ENCODE peak calls at places on chromosome 22, in five cellular contexts. N, V, M, U and P are unnamed samples.

GRCh38 chr22:21873619-21874018 is 6.2 kb upstream of the MAPK1 start:
- DNase-seq in N (no peak), V (no peak), M (no peak), U (no peak), P (no peak)

GRCh38 chr22:17897411-17897810 is 123.1 kb upstream of the BID start:
- DNase-seq in N (no peak), V (no peak), M (no peak), U (no peak), P (no peak)

GRCh38 chr22:39543095-39543494 is 10.5 kb upstream of the RPS19BP1 start:
- DNase-seq in N (peak; percentile 40), V (no peak), M (no peak), U (no peak), P (no peak)

GRCh38 chr22:50298937-50299656 is 8.3 kb downstream of the PLXNB2 start:
- DNase-seq in N (peak; percentile 22), V (no peak), M (no peak), U (no peak), P (no peak)

GRCh38 chr22:50264104-50264745 is 2.7 kb upstream of the MAPK12 start:
- DNase-seq in N (no peak), V (no peak), M (no peak), U (no peak), P (no peak)

GRCh38 chr22:30265851-30266444 is 703 bp downstream of the OSM start:
- DNase-seq in N (peak; percentile 71), V (no peak), M (no peak), U (no peak), P (no peak)

GRCh38 chr22:17570851-17571631 is 7.7 kb downstream of the SLC25A18 start:
- DNase-seq in N (no peak), V (peak; percentile 54), M (peak; percentile 97), U (peak; percentile 78), P (peak; percentile 98)

GRCh38 chr22:28019360-28019759 is 100.3 kb upstream of the PITPNB start:
- DNase-seq in N (no peak), V (peak; percentile 24), M (no peak), U (peak; percentile 26), P (peak; percentile 58)

GRCh38 chr22:41621911-41622179 is 750 bp downstream of the XRCC6 start:
- DNase-seq in N (no peak), V (no peak), M (no peak), U (no peak), P (no peak)

GRCh38 chr22:39292561-39293074 is 26.8 kb downstream of the RPL3 start:
- DNase-seq in N (peak; percentile 84), V (peak; percentile 93), M (peak; percentile 93), U (peak; percentile 93), P (peak; percentile 96)

GRCh38 chr22:27123880-27124279 is 466.5 kb downstream of the MIAT start:
- DNase-seq in N (no peak), V (no peak), M (no peak), U (no peak), P (no peak)

GRCh38 chr22:50544746-50545253 is 899 bp upstream of the KLHDC7B start:
- DNase-seq in N (no peak), V (peak; percentile 82), M (no peak), U (no peak), P (peak; percentile 91)

GRCh38 chr22:25709758-25710157 is 32.2 kb upstream of the MYO18B start:
- DNase-seq in N (no peak), V (peak; percentile 51), M (no peak), U (no peak), P (no peak)

GRCh38 chr22:50548913-50549790 is 3.5 kb downstream of the KLHDC7B start:
- DNase-seq in N (no peak), V (no peak), M (no peak), U (no peak), P (no peak)

GRCh38 chr22:29197096-29197495 is 8.6 kb upstream of the EMID1 start:
- DNase-seq in N (no peak), V (no peak), M (no peak), U (no peak), P (no peak)

GRCh38 chr22:29195964-29196666 is 9.6 kb upstream of the EMID1 start:
- DNase-seq in N (no peak), V (no peak), M (no peak), U (no peak), P (no peak)

GRCh38 chr22:29194269-29194668 is 11.4 kb upstream of the EMID1 start:
- DNase-seq in N (peak; percentile 43), V (no peak), M (no peak), U (no peak), P (no peak)

GRCh38 chr22:29198240-29198639 is 7.5 kb upstream of the EMID1 start:
- DNase-seq in N (no peak), V (no peak), M (peak; percentile 2), U (no peak), P (no peak)

GRCh38 chr22:29195118-29195963 is 10.4 kb upstream of the EMID1 start:
- DNase-seq in N (peak; percentile 41), V (no peak), M (no peak), U (no peak), P (no peak)
- TF ChIP-seq CTCF in N (peak; percentile 5), V (no peak), M (no peak), U (no peak), P (no peak)

DNA sequence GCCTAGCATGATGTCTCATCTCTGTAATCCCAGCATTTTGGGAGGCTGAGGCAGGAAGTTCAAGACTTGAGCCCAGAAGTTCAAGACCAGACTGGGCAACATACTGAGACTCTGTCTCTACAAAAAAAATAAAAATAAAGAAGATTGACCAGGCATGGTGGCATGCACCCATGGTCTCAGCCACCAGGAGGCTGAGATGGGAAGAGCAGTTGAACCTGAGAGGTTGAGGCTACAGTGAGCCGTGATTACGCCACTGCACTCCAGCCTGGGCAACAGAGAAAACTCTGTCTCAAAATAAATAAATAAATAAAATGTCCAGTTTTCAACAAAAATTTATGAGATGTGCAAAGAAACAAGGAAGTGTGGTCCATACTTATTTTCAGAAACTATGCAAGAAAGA is 28.3 kb downstream of the EFCAB6 start:
- DNase-seq in N (no peak), V (no peak), M (no peak), U (no peak), P (peak; percentile 21)
- TF ChIP-seq CTCF in N (no peak), V (peak; percentile 12), M (no peak), U (no peak), P (no peak)

GRCh38 chr22:44702479-44703219 is 645 bp downstream of the PRR5 start:
- DNase-seq in N (no peak), V (no peak), M (no peak), U (peak; percentile 54), P (peak; percentile 16)
- TF ChIP-seq CTCF in N (no peak), V (no peak), M (no peak), U (no peak), P (no peak)

GRCh38 chr22:42907404-42908081 is 50.5 kb upstream of the ARFGAP3 start:
- DNase-seq in N (no peak), V (peak; percentile 58), M (no peak), U (no peak), P (peak; percentile 65)
- TF ChIP-seq CTCF in N (no peak), V (peak; percentile 29), M (no peak), U (no peak), P (no peak)

DNA sequence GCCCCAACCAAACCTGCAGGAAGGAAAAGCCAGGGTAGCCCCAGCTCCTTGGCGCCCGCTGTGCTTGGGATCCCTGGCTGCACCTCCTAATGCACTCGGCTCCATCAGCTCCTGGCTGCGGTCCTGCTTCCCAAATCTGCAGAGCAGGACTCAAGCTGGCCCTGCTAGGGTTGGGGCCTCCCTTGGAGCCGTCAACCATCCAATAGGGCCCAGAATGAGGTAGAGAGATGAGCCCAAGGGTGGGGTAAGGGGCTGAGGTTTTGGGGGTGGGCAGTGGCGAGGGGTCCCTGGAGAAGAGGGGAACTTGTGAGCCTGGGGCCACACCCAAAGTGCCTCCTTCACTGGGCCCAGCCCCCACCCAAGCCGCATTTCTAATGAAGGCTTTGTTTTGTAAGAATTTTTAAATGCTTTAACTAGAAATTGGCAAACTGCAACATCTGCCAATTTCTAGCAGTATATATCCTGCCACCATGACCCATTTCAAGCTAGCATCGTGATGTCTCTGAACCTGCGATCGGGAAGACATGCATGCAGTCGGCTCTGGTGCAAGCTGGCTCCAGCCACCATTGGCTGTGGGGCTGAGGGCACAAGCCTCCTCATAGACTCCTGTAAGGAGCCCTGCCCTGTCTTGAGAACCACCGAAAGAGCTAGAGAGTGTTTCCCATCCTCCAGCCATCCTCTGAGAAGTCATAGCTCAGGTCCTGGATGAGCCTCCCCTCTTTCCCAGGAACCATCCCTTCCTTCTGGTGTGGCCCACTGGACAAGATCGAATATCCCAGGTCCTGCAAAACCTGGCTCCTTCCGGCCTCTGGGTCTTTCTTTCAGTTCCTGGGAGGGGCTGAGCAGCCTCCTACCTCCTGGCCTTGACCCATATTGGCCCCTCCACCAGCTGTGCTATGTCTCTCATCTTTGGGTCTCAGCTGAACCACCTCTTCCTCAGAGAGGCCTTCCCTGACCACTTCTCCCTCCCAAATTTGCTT is 15.5 kb downstream of the C1QTNF6 start:
- DNase-seq in N (no peak), V (no peak), M (no peak), U (peak; percentile 14), P (no peak)
- TF ChIP-seq CTCF in N (no peak), V (no peak), M (no peak), U (no peak), P (no peak)

GRCh38 chr22:19958083-19959042 is 16.7 kb upstream of the TXNRD2 start:
- DNase-seq in N (no peak), V (no peak), M (no peak), U (no peak), P (no peak)

GRCh38 chr22:19959043-19959586 is 17.5 kb upstream of the TXNRD2 start:
- DNase-seq in N (peak; percentile 100), V (peak; percentile 61), M (no peak), U (peak; percentile 89), P (no peak)

GRCh38 chr22:19959587-19960490 is 18.2 kb upstream of the TXNRD2 start:
- DNase-seq in N (no peak), V (no peak), M (no peak), U (no peak), P (no peak)

GRCh38 chr22:19955241-19956128 is 13.9 kb upstream of the TXNRD2 start:
- DNase-seq in N (no peak), V (no peak), M (no peak), U (no peak), P (no peak)

GRCh38 chr22:19957445-19957844 is 15.8 kb upstream of the TXNRD2 start:
- DNase-seq in N (no peak), V (no peak), M (no peak), U (no peak), P (no peak)
- TF ChIP-seq CTCF in N (peak; percentile 44), V (no peak), M (no peak), U (no peak), P (no peak)

GRCh38 chr22:31451709-31452571 is 37.7 kb downstream of the EIF4ENIF1 start:
- DNase-seq in N (peak; percentile 18), V (peak; percentile 51), M (no peak), U (no peak), P (peak; percentile 60)
- TF ChIP-seq CTCF in N (peak; percentile 23), V (peak; percentile 61), M (no peak), U (no peak), P (peak; percentile 38)

GRCh38 chr22:46996595-46997310 is 234.3 kb downstream of the TBC1D22A start:
- DNase-seq in N (no peak), V (peak; percentile 10), M (no peak), U (no peak), P (peak; percentile 8)
- TF ChIP-seq CTCF in N (peak; percentile 30), V (peak; percentile 38), M (no peak), U (no peak), P (peak; percentile 5)